ENCODE peak calls at places on chromosomes 4 and X, in four cellular contexts. One of them, this sample, is unnamed.

GRCh38 chr4:98444371-98444770 is 183.2 kb downstream of the RAP1GDS1 start:
- DNase-seq in GM12878: no peak
- DNase-seq in H1: no peak
- DNase-seq in SK-N-SH: no peak
- DNase-seq in this sample: no peak

GRCh38 chrX:68429216-68429615 is 4.1 kb downstream of the OPHN1 start:
- DNase-seq in SK-N-SH: no peak
- DNase-seq in H1: no peak
- DNase-seq in GM12878: no peak
- DNase-seq in this sample: no peak

GRCh38 chr4:124459196-124459921 is 253.2 kb downstream of the ANKRD50 start:
- DNase-seq in GM12878: no peak
- DNase-seq in SK-N-SH: no peak
- DNase-seq in H1: peak; percentile 50
- DNase-seq in this sample: no peak

GRCh38 chrX:100208076-100208475 is 202.0 kb downstream of the PCDH19 start:
- DNase-seq in SK-N-SH: no peak
- DNase-seq in GM12878: no peak
- DNase-seq in H1: no peak
- DNase-seq in this sample: no peak

GRCh38 chr4:68167166-68167565 is 37.5 kb upstream of the TMPRSS11F start:
- DNase-seq in SK-N-SH: no peak
- DNase-seq in GM12878: no peak
- DNase-seq in H1: no peak
- DNase-seq in this sample: no peak

GRCh38 chr4:150942539-150942938 is 72.5 kb downstream of the LRBA start:
- DNase-seq in H1: no peak
- DNase-seq in GM12878: no peak
- DNase-seq in SK-N-SH: no peak
- DNase-seq in this sample: no peak

GRCh38 chr4:109978704-109979103 is 66.0 kb downstream of the EGF start:
- DNase-seq in SK-N-SH: no peak
- DNase-seq in GM12878: no peak
- DNase-seq in H1: no peak
- DNase-seq in this sample: no peak

GRCh38 chrX:10769165-10769564 is 148.8 kb upstream of the MID1 start:
- DNase-seq in H1: no peak
- DNase-seq in SK-N-SH: peak; percentile 36
- DNase-seq in GM12878: no peak
- DNase-seq in this sample: peak; percentile 2

GRCh38 chr4:1029957-1030520 is 18.6 kb downstream of the FGFRL1 start:
- DNase-seq in SK-N-SH: no peak
- DNase-seq in H1: peak; percentile 82
- DNase-seq in GM12878: no peak
- DNase-seq in this sample: no peak

GRCh38 chr4:13793020-13793710 is 165.6 kb upstream of the BOD1L1 start:
- DNase-seq in SK-N-SH: no peak
- DNase-seq in GM12878: no peak
- DNase-seq in H1: no peak
- DNase-seq in this sample: no peak

GRCh38 chr4:26020083-26020668 is 106.2 kb downstream of the SMIM20 start:
- DNase-seq in GM12878: no peak
- DNase-seq in H1: no peak
- DNase-seq in SK-N-SH: no peak
- DNase-seq in this sample: no peak

GRCh38 chrX:19133784-19134183 is 11.5 kb upstream of the ADGRG2 start:
- DNase-seq in H1: no peak
- DNase-seq in GM12878: no peak
- DNase-seq in SK-N-SH: no peak
- DNase-seq in this sample: no peak

GRCh38 chr4:55169352-55169959 is 44.1 kb upstream of the KDR start:
- DNase-seq in SK-N-SH: no peak
- DNase-seq in H1: no peak
- DNase-seq in GM12878: no peak
- DNase-seq in this sample: no peak

GRCh38 chrX:150018931-150019331 is 80.6 kb upstream of the EOLA2 start:
- DNase-seq in GM12878: no peak
- DNase-seq in SK-N-SH: no peak
- DNase-seq in H1: no peak
- DNase-seq in this sample: no peak

GRCh38 chrX:18158963-18159362 is 61.7 kb downstream of the BEND2 start:
- DNase-seq in GM12878: no peak
- DNase-seq in H1: no peak
- DNase-seq in SK-N-SH: no peak
- DNase-seq in this sample: no peak

GRCh38 chr4:173489514-173489913 is 40.5 kb downstream of the HAND2 start:
- DNase-seq in H1: no peak
- DNase-seq in GM12878: no peak
- DNase-seq in SK-N-SH: no peak
- DNase-seq in this sample: no peak

GRCh38 chrX:154717824-154718223 is 33.1 kb downstream of the GAB3 start:
- DNase-seq in SK-N-SH: peak; percentile 7
- DNase-seq in H1: no peak
- DNase-seq in GM12878: no peak
- DNase-seq in this sample: no peak

GRCh38 chrX:9912341-9912740 is 54.8 kb upstream of the CLDN34 start:
- DNase-seq in GM12878: no peak
- DNase-seq in SK-N-SH: peak; percentile 64
- DNase-seq in H1: peak; percentile 49
- DNase-seq in this sample: no peak

GRCh38 chr4:6562931-6563901 is 11.8 kb upstream of the MAN2B2 start:
- DNase-seq in H1: peak; percentile 67
- DNase-seq in GM12878: no peak
- DNase-seq in SK-N-SH: peak; percentile 86
- DNase-seq in this sample: no peak

GRCh38 chr4:88225216-88226107 is 58.9 kb downstream of the PPM1K start:
- DNase-seq in GM12878: no peak
- DNase-seq in H1: peak; percentile 14
- DNase-seq in SK-N-SH: no peak
- DNase-seq in this sample: no peak

GRCh38 chrX:83630662-83631061 is 122.6 kb downstream of the POU3F4 start:
- DNase-seq in H1: no peak
- DNase-seq in GM12878: no peak
- DNase-seq in SK-N-SH: no peak
- DNase-seq in this sample: no peak

GRCh38 chr4:151291485-151291884 is 14.5 kb downstream of the PRSS48 start:
- DNase-seq in H1: no peak
- DNase-seq in GM12878: no peak
- DNase-seq in SK-N-SH: no peak
- DNase-seq in this sample: no peak

GRCh38 chr4:35105486-35105885 is 1138.8 kb downstream of the ARAP2 start:
- DNase-seq in H1: no peak
- DNase-seq in SK-N-SH: no peak
- DNase-seq in GM12878: no peak
- DNase-seq in this sample: no peak

DNA sequence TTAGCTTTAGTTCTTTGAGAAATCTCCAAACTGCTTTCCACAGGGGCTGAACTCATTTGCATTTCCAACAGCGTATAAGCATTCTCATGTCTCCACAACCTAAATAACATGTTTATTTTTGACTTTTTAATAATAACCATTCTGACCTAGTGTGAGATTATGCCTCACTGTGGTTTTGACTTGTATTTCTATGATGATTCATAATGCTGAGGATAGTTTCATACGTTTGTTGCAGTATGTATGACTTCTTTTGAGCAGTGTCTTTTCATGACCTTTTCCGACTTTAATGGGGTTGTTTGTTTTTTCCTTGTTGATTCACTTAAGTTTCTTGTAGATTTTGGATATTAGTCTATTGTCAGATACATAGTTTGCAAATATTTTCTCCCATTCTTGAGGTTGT is 1833.0 kb upstream of the PCDH10 start:
- DNase-seq in GM12878: no peak
- DNase-seq in SK-N-SH: no peak
- DNase-seq in H1: no peak
- DNase-seq in this sample: no peak
- TF ChIP-seq JUND in GM12878: no peak
- TF ChIP-seq JUND in SK-N-SH: no peak
- TF ChIP-seq JUND in H1: no peak
- TF ChIP-seq JUND in this sample: no peak

DNA sequence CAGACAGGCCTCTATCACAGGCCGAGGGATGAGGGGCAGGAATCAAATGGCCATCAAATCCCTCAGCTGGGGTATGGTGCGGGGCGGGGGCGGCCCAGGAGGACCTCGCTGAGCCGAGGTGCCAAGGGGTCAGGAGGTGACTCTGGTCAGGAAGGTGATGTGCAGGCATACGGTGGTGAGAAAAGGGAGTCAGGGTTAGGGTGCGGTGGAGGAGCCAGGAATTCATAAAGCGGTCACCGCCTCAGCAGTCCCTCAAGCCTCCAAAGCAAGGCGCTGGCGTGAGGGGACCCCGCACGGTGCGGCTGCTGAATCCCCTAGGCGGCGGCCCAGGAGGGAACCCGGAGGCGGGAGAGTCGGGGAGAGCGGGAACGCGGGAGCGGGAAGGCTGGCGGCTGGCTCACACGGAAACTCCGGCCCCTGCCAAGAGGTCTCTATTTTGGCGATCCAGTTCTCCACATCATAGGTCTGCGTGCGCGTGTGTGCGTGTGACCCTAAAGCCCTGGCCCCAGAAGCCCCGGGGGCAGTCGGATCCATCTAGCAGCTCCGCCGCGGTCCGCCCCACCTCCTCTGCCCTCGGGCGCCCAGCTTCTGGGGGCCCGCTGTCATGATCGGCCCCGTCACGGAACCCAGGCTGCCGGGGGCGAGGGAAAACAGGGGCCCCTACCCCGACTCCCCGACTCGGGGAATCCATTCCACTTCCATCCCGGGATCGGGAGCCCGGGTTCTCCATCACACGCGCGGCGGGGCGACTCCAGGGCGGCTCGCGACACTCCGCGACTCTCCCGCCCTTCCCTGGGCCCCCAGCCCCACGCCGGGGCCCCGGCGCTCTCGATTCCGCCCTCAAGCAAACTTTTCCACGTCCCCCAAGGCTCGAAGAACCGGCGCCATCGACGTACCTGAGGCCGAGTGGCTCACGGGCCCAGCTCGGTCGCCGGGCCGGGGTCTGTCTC is 593 bp downstream of the ELF4 start:
- DNase-seq in H1: peak; percentile 53
- DNase-seq in SK-N-SH: peak; percentile 61
- DNase-seq in GM12878: no peak
- DNase-seq in this sample: no peak
- TF ChIP-seq CTCF in H1: no peak
- TF ChIP-seq CTCF in SK-N-SH: no peak
- TF ChIP-seq CTCF in GM12878: no peak
- TF ChIP-seq CTCF in this sample: no peak

GRCh38 chrX:45714864-45715263 is 514.2 kb upstream of the DIPK2B start:
- DNase-seq in H1: no peak
- DNase-seq in GM12878: peak; percentile 7
- DNase-seq in SK-N-SH: no peak
- DNase-seq in this sample: peak; percentile 82

GRCh38 chrX:45711231-45711630 is 510.6 kb upstream of the DIPK2B start:
- DNase-seq in SK-N-SH: no peak
- DNase-seq in H1: no peak
- DNase-seq in GM12878: no peak
- DNase-seq in this sample: no peak

GRCh38 chrX:45712067-45712466 is 511.4 kb upstream of the DIPK2B start:
- DNase-seq in SK-N-SH: no peak
- DNase-seq in H1: no peak
- DNase-seq in GM12878: no peak
- DNase-seq in this sample: no peak

GRCh38 chrX:45709381-45709780 is 508.7 kb upstream of the DIPK2B start:
- DNase-seq in H1: no peak
- DNase-seq in GM12878: no peak
- DNase-seq in SK-N-SH: no peak
- DNase-seq in this sample: no peak

DNA sequence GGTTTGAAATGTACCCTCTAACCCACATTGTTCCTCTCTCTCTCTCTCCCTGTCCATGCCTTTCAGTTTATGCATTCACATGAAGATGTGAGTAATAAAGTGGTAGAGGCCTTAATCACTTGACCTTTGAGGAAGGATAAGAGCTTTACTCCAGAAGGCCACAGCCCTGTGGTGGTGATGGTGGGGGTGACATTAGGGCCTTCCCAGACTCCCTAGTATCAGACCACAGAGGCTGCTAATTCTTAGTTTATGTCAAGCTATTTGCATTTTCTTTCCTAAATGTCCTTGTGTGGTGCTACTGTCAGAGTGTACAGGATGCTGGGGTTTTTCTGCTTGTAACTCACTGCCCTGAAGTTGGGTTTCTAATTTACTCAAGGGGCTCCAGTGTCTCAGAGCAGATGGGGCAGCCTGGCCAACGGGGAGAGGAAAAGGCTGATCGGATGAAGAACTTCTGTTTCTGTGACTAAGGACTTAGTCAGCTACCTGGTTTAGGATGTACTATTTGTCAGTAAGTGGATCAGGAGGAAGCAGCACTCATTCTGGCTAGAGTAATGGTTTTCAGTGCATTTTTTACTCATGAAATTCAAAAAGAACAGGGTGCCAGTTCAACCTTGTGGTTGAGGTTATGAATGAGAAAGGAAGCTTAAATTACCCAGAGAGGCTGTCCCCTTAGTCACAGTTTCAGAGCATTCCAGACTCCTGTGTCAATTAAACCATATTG is 509.6 kb upstream of the DIPK2B start:
- DNase-seq in H1: no peak
- DNase-seq in GM12878: peak; percentile 69
- DNase-seq in SK-N-SH: peak; percentile 2
- DNase-seq in this sample: peak; percentile 99
- TF ChIP-seq JUND in H1: no peak
- TF ChIP-seq JUND in GM12878: no peak
- TF ChIP-seq JUND in SK-N-SH: peak; percentile 98
- TF ChIP-seq JUND in this sample: no peak

DNA sequence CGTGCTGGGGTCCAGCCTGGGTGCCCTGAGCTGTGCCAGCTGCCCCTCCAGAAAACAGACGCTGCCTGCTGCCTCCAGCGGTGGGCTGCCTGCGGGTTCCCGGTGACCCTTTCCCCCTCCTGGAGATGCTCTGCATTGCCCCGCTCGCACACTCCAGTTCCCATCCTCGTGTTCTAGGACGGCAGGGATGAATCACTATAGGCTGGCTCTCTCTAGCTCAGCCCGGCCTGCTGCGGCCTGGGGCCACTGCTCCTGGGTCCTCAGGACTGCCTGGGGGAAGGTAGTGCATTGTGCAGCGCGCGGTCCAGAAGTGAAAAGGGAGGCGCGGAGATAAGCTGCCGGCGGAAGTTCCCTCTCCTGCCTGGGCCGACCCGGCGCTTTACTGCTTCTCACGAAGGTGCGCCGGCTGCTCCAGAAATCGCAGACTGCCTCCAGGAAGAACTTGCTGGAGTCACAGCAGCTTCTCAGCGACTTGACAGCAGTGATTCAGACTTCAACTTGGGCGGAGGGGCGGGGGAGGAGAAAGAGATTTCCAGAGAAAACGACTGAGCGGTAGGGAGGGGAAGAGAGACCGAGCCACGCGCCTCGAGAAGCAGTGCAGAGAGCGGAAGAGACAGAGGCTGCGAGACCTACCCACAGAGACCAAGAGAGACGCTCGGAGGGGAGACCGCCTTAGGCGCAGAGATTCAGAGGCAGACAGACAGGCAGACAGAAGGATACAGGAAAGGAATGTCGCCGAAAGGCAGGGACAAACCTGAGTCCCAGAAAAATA is 6.7 kb upstream of the MSX1 start:
- DNase-seq in H1: peak; percentile 78
- DNase-seq in GM12878: no peak
- DNase-seq in SK-N-SH: peak; percentile 79
- DNase-seq in this sample: no peak
- TF ChIP-seq CTCF in H1: peak; percentile 60
- TF ChIP-seq CTCF in GM12878: no peak
- TF ChIP-seq CTCF in SK-N-SH: peak; percentile 45
- TF ChIP-seq CTCF in this sample: no peak